ENCODE peak calls at places on chromosome 14, in five cellular contexts. S is neuronal stem cell, T is H1, F is trophoblast cell, Z is mesenchymal stem cell. B is an unnamed sample.

GRCh38 chr14:76827696-76828301 is 1.6 kb downstream of the LRRC74A start:
- DNase-seq in S (no peak), T (no peak), F (no peak), Z (no peak), B (no peak)

GRCh38 chr14:77707355-77707723 is 484 bp downstream of the ALKBH1 start:
- DNase-seq in S (peak), T (no peak), F (peak), Z (peak), B (no peak)

GRCh38 chr14:36317650-36318049 is 2.8 kb downstream of the MBIP start:
- DNase-seq in S (no peak), T (no peak), F (no peak), Z (no peak), B (no peak)

GRCh38 chr14:50082784-50083466 is 33.4 kb downstream of the VCPKMT start:
- DNase-seq in S (no peak), T (no peak), F (peak), Z (peak), B (no peak)

GRCh38 chr14:31968107-31968810 is 108.8 kb upstream of the ARHGAP5 start:
- DNase-seq in S (no peak), T (no peak), F (peak), Z (peak), B (no peak)

GRCh38 chr14:105931808-105932483 is 405.6 kb downstream of the TMEM121 start:
- DNase-seq in S (no peak), T (no peak), F (peak), Z (no peak), B (peak)

GRCh38 chr14:64196668-64197411 is 97.3 kb downstream of the ESR2 start:
- DNase-seq in S (peak), T (peak), F (no peak), Z (peak), B (peak)

GRCh38 chr14:47675489-47676300 is at the start of gene MDGA2:
- DNase-seq in S (peak), T (peak), F (no peak), Z (peak), B (peak)

GRCh38 chr14:99732436-99733220 is 48.5 kb downstream of the CYP46A1 start:
- DNase-seq in S (no peak), T (no peak), F (no peak), Z (no peak), B (peak)

GRCh38 chr14:68665116-68665515 is 127.8 kb downstream of the ZFP36L1 start:
- DNase-seq in S (no peak), T (peak), F (no peak), Z (no peak), B (no peak)

GRCh38 chr14:56810341-56810740 is at the start of gene OTX2:
- DNase-seq in S (no peak), T (no peak), F (no peak), Z (no peak), B (no peak)

GRCh38 chr14:97298331-97298730 is 501.1 kb downstream of the VRK1 start:
- DNase-seq in S (no peak), T (peak), F (no peak), Z (no peak), B (peak)

GRCh38 chr14:47300801-47301200 is 374.6 kb downstream of the MDGA2 start:
- DNase-seq in S (no peak), T (no peak), F (no peak), Z (peak), B (no peak)

GRCh38 chr14:34241185-34241711 is 220.8 kb downstream of the SPTSSA start:
- DNase-seq in S (no peak), T (no peak), F (no peak), Z (no peak), B (no peak)

GRCh38 chr14:24868389-24868788 is 181.6 kb downstream of the STXBP6 start:
- DNase-seq in S (no peak), T (no peak), F (no peak), Z (no peak), B (no peak)

GRCh38 chr14:24196071-24197061 is 1.1 kb upstream of the TM9SF1 start:
- DNase-seq in S (no peak), T (no peak), F (peak), Z (peak), B (no peak)

GRCh38 chr14:30445852-30446251 is 113.1 kb upstream of the G2E3 start:
- DNase-seq in S (no peak), T (no peak), F (no peak), Z (no peak), B (no peak)

GRCh38 chr14:101219896-101220703 is 316.6 kb upstream of the RTL1 start:
- DNase-seq in S (no peak), T (peak), F (peak), Z (no peak), B (no peak)

GRCh38 chr14:29144598-29144997 is 378.0 kb downstream of the FOXG1 start:
- DNase-seq in S (no peak), T (no peak), F (no peak), Z (no peak), B (no peak)

GRCh38 chr14:77208266-77208978 is 26.8 kb downstream of the TMEM63C start:
- DNase-seq in S (peak), T (peak), F (peak), Z (peak), B (peak)

GRCh38 chr14:24246765-24247212 is 4.4 kb upstream of the TINF2 start:
- DNase-seq in S (no peak), T (no peak), F (no peak), Z (peak), B (no peak)

GRCh38 chr14:83632375-83632774 is 1897.6 kb upstream of the FLRT2 start:
- DNase-seq in S (no peak), T (no peak), F (no peak), Z (no peak), B (no peak)

GRCh38 chr14:65989981-65990380 is 496.2 kb upstream of the CCDC196 start:
- DNase-seq in S (no peak), T (no peak), F (no peak), Z (no peak), B (no peak)

GRCh38 chr14:59356783-59357182 is 108.4 kb downstream of the GPR135 start:
- DNase-seq in S (no peak), T (no peak), F (no peak), Z (no peak), B (no peak)

GRCh38 chr14:80003138-80003537 is 208.2 kb downstream of the DIO2 start:
- DNase-seq in S (no peak), T (no peak), F (no peak), Z (peak), B (no peak)

GRCh38 chr14:24270537-24271133 is 762 bp downstream of the RABGGTA start:
- DNase-seq in S (peak), T (no peak), F (no peak), Z (no peak), B (no peak)

GRCh38 chr14:59897757-59898383 is 22.1 kb upstream of the LRRC9 start:
- DNase-seq in S (no peak), T (no peak), F (peak), Z (no peak), B (peak)

GRCh38 chr14:99549684-99550083 is 54.3 kb downstream of the CCDC85C start:
- DNase-seq in S (no peak), T (no peak), F (peak), Z (no peak), B (no peak)

GRCh38 chr14:32821989-32822653 is 116.6 kb upstream of the NPAS3 start:
- DNase-seq in S (no peak), T (no peak), F (no peak), Z (peak), B (no peak)

GRCh38 chr14:68984686-68985085 is 5.6 kb upstream of the ACTN1 start:
- DNase-seq in S (no peak), T (no peak), F (no peak), Z (no peak), B (no peak)

GRCh38 chr14:56217380-56218045 is 99.3 kb downstream of the PELI2 start:
- DNase-seq in S (no peak), T (no peak), F (no peak), Z (peak), B (no peak)

GRCh38 chr14:91413547-91414474 is 3.8 kb downstream of the CCDC88C start:
- DNase-seq in S (no peak), T (peak), F (no peak), Z (no peak), B (peak)

GRCh38 chr14:66600416-66600815 is 92.5 kb downstream of the GPHN start:
- DNase-seq in S (no peak), T (no peak), F (peak), Z (peak), B (no peak)

GRCh38 chr14:72023128-72024042 is 91.2 kb downstream of the RGS6 start:
- DNase-seq in S (no peak), T (no peak), F (peak), Z (no peak), B (no peak)

GRCh38 chr14:27242874-27243273 is 645.0 kb upstream of the NOVA1 start:
- DNase-seq in S (no peak), T (no peak), F (no peak), Z (no peak), B (no peak)

DNA sequence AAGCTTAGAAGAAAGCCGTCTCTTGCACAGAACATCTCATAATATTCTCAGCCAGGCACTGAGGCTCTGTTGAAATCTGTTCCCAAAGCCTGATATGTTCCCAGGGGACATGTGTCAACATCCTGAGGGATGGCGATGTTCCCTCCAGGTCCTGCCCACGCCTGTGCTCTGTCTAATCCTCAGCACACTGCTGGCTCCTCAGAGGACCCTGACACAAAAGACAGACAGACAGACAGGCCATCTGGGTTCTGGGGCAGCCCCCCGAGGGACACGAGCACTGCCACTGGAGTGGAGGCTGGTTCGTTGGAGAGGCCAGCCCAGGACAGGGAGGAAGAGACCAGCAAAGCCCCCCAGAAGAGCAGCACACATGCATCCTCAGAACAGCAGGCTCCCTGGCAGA is 27.8 kb downstream of the CHGA start:
- DNase-seq in S (no peak), T (no peak), F (no peak), Z (no peak), B (no peak)
- H2BK12ac ChIP-seq in S (no peak), T (no peak), F (no peak), Z (no peak), B (no peak)

GRCh38 chr14:61584258-61584657 is 111.1 kb upstream of the HIF1A start:
- DNase-seq in S (no peak), T (no peak), F (no peak), Z (peak), B (no peak)
- H3K23ac ChIP-seq in S (no peak), T (no peak), F (no peak), Z (no peak), B (no peak)

GRCh38 chr14:94501588-94502516 is 7.4 kb downstream of the SERPINA12 start:
- DNase-seq in S (no peak), T (no peak), F (no peak), Z (no peak), B (no peak)

GRCh38 chr14:94505206-94505605 is 4.1 kb downstream of the SERPINA12 start:
- DNase-seq in S (no peak), T (no peak), F (no peak), Z (no peak), B (no peak)

GRCh38 chr14:94500264-94500663 is 9.0 kb downstream of the SERPINA12 start:
- DNase-seq in S (no peak), T (no peak), F (no peak), Z (no peak), B (no peak)

GRCh38 chr14:94509356-94509755 is at the start of gene SERPINA12:
- DNase-seq in S (no peak), T (no peak), F (no peak), Z (no peak), B (no peak)

GRCh38 chr14:94505641-94506040 is 3.6 kb downstream of the SERPINA12 start:
- DNase-seq in S (no peak), T (no peak), F (no peak), Z (no peak), B (no peak)
- H2BK12ac ChIP-seq in S (no peak), T (peak), F (no peak), Z (no peak), B (no peak)

DNA sequence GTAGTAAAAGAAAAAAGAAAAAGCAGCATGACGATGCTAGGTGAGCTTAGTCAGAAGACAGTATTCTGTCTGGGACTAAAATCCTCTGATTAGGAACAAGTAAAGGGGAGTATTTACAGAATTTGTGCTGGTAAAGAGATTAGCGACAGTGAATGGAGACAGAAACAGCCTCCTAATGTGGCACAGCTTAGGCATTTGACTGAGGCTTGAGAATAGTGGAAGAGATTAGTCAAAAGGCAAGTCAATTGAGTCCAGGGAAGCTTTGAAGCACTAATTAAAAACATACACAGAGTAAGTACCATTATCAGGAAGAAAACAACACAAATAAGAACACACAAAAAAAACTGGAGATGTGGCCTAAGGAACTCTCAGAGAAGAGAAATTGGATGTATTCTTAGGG is 131.9 kb upstream of the CLEC14A start:
- DNase-seq in S (peak), T (no peak), F (no peak), Z (no peak), B (no peak)
- H3K23ac ChIP-seq in S (no peak), T (no peak), F (no peak), Z (no peak), B (no peak)

GRCh38 chr14:104094056-104094708 is 8.7 kb downstream of the ASPG start:
- DNase-seq in S (no peak), T (no peak), F (no peak), Z (no peak), B (no peak)

GRCh38 chr14:104093366-104094055 is 8.0 kb downstream of the ASPG start:
- DNase-seq in S (no peak), T (no peak), F (no peak), Z (no peak), B (no peak)

GRCh38 chr14:104091927-104092771 is 6.6 kb downstream of the ASPG start:
- DNase-seq in S (no peak), T (peak), F (no peak), Z (no peak), B (no peak)

GRCh38 chr14:104091061-104091926 is 5.8 kb downstream of the ASPG start:
- DNase-seq in S (no peak), T (peak), F (no peak), Z (no peak), B (no peak)

DNA sequence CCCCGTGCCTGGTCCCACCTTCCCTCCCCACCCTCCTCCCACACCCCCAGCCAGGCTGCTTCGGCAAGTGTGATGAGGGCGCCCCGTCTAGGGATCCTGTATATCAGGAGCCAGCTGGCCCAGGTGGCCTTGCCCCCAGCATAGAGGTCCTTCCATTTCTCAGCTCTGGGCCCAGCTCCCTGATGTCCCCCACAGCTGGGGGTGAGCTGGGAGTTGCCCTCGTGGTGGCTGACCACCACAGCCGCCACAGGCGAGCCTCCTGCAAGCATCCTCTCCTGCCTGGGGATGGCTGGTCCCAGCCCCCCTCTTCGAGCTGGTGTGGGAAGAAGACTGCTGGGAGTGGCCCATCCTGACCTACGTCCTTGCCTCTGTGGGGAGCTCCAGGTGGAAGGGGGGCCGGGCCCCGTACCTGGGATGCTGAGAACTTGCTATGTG is 7.4 kb downstream of the ASPG start:
- DNase-seq in S (no peak), T (peak), F (no peak), Z (no peak), B (no peak)
- H2BK12ac ChIP-seq in S (peak), T (no peak), F (no peak), Z (no peak), B (no peak)

DNA sequence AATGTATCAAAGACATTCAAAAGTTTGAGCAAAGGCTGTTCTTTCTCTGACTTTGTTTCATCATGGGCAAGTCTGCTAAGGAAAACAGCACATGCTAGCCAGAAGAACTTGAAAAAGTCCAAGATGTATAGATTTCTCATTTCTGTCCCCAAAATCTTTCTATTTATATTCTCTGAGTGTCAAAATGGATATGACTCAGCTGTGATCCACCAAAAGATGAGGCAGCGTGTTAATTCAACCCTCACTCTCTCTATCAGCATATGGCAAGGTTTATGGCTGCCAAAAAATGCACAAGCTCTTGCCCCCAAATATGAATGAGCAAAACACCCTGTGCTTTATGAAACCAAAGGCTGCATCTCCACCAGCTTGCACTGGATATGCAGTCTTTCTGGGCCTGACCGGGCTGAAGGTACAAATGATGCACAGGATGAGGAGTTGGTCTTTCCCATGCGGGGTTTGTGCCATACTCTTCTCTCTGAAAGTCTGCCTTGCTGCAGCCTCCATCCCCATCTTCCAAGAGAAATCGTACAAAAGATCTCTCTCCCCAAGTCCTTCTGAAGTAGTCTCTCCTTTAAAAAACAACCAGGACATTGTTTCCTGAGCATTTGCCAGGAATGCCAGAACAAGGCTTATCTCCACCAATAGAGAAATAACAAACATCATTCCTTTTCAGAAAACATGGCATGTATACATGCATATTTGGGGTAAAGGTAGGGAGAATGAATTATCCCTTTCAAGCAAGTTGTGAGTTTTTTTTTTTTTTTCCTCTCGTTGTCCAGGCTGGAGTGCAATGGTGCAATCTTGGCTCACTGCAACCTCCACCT is 203.4 kb downstream of the TMX1 start:
- DNase-seq in S (no peak), T (no peak), F (no peak), Z (no peak), B (no peak)
- H3K23ac ChIP-seq in S (no peak), T (no peak), F (no peak), Z (peak), B (no peak)